ENCODE peak calls at places on chromosomes 11 and 22, in five cellular contexts. T, C, J, E and W are unnamed samples.

GRCh38 chr11:44780940-44781631 is 54.3 kb downstream of the TSPAN18 start:
- DNase-seq in T (no peak), C (no peak), J (no peak), E (no peak), W (no peak)

GRCh38 chr11:67261942-67262681 is 4.2 kb upstream of the GRK2 start:
- DNase-seq in T (no peak), C (peak; percentile 60), J (no peak), E (no peak), W (no peak)

GRCh38 chr11:111637885-111638284 is 35.6 kb downstream of the SIK2 start:
- DNase-seq in T (no peak), C (peak; percentile 18), J (no peak), E (no peak), W (no peak)

GRCh38 chr11:122115520-122116343 is at the start of gene BLID:
- DNase-seq in T (no peak), C (peak; percentile 88), J (no peak), E (no peak), W (peak; percentile 28)

GRCh38 chr11:64786308-64786707 is 8.0 kb upstream of the SF1 start:
- DNase-seq in T (no peak), C (no peak), J (no peak), E (no peak), W (no peak)

GRCh38 chr11:28585007-28585406 is 476.8 kb downstream of the METTL15 start:
- DNase-seq in T (no peak), C (no peak), J (no peak), E (no peak), W (no peak)

GRCh38 chr11:125921042-125921441 is 16.7 kb downstream of the DDX25 start:
- DNase-seq in T (no peak), C (no peak), J (no peak), E (no peak), W (no peak)

GRCh38 chr22:30185129-30185528 is 61.4 kb downstream of the LIF start:
- DNase-seq in T (no peak), C (no peak), J (no peak), E (peak; percentile 38), W (no peak)

GRCh38 chr11:23976369-23976768 is 520.5 kb upstream of the LUZP2 start:
- DNase-seq in T (no peak), C (no peak), J (no peak), E (no peak), W (no peak)

GRCh38 chr22:29336751-29337490 is 21.4 kb upstream of the RASL10A start:
- DNase-seq in T (no peak), C (no peak), J (no peak), E (no peak), W (peak; percentile 74)

GRCh38 chr11:95322546-95322945 is 91.5 kb upstream of the SESN3 start:
- DNase-seq in T (no peak), C (no peak), J (no peak), E (no peak), W (no peak)

GRCh38 chr11:115170133-115170815 is 333.9 kb downstream of the CADM1 start:
- DNase-seq in T (no peak), C (peak; percentile 80), J (no peak), E (peak; percentile 11), W (no peak)

GRCh38 chr11:38392176-38392575 is 1794.1 kb upstream of the RAG2 start:
- DNase-seq in T (no peak), C (peak; percentile 1), J (no peak), E (no peak), W (no peak)

GRCh38 chr22:37235897-37236607 is 8.0 kb downstream of the RAC2 start:
- DNase-seq in T (no peak), C (no peak), J (no peak), E (no peak), W (no peak)

GRCh38 chr11:2314525-2315394 is 12.9 kb downstream of the TSPAN32 start:
- DNase-seq in T (peak; percentile 62), C (no peak), J (peak; percentile 23), E (no peak), W (peak; percentile 86)

GRCh38 chr22:29003975-29004646 is 57.5 kb downstream of the C22orf31 start:
- DNase-seq in T (no peak), C (peak; percentile 67), J (no peak), E (no peak), W (peak; percentile 55)

GRCh38 chr11:34433899-34434298 is 4.8 kb upstream of the CAT start:
- DNase-seq in T (no peak), C (no peak), J (no peak), E (no peak), W (peak; percentile 38)

GRCh38 chr11:77346906-77347603 is 45.6 kb upstream of the GDPD4 start:
- DNase-seq in T (no peak), C (no peak), J (no peak), E (no peak), W (no peak)

GRCh38 chr11:118283756-118284350 is 19.8 kb upstream of the MPZL2 start:
- DNase-seq in T (no peak), C (no peak), J (no peak), E (peak; percentile 33), W (no peak)

GRCh38 chr22:45628508-45628907 is 43.1 kb upstream of the ATXN10 start:
- DNase-seq in T (no peak), C (peak; percentile 80), J (no peak), E (no peak), W (no peak)

GRCh38 chr11:83661491-83662350 is 375.6 kb upstream of the CCDC90B start:
- DNase-seq in T (no peak), C (no peak), J (no peak), E (no peak), W (no peak)

GRCh38 chr11:119284344-119285157 is 32.4 kb downstream of the MCAM start:
- DNase-seq in T (no peak), C (peak; percentile 58), J (no peak), E (no peak), W (no peak)

GRCh38 chr11:65504671-65505433 is 6.0 kb downstream of the MALAT1 start:
- DNase-seq in T (no peak), C (no peak), J (no peak), E (no peak), W (no peak)

GRCh38 chr11:7651700-7652099 is 21.6 kb downstream of the CYB5R2 start:
- DNase-seq in T (no peak), C (no peak), J (no peak), E (no peak), W (no peak)

GRCh38 chr11:14537134-14537599 is 17.0 kb upstream of the PSMA1 start:
- DNase-seq in T (no peak), C (peak; percentile 77), J (no peak), E (peak; percentile 40), W (no peak)

GRCh38 chr22:41501209-41501608 is 32.3 kb downstream of the ACO2 start:
- DNase-seq in T (no peak), C (peak; percentile 53), J (no peak), E (peak; percentile 27), W (no peak)

GRCh38 chr11:363948-364761 is 5.1 kb upstream of the B4GALNT4 start:
- DNase-seq in T (no peak), C (peak; percentile 88), J (no peak), E (peak; percentile 61), W (peak; percentile 78)

GRCh38 chr11:64407221-64407620 is 48.3 kb downstream of the RPS6KA4 start:
- DNase-seq in T (no peak), C (no peak), J (no peak), E (no peak), W (no peak)

GRCh38 chr22:32587449-32587848 is 112.8 kb downstream of the FBXO7 start:
- DNase-seq in T (no peak), C (no peak), J (no peak), E (no peak), W (no peak)

GRCh38 chr11:729492-730074 is 17.7 kb upstream of the TALDO1 start:
- DNase-seq in T (peak; percentile 84), C (no peak), J (no peak), E (no peak), W (no peak)

GRCh38 chr22:46484861-46485595 is 52.4 kb downstream of the CELSR1 start:
- DNase-seq in T (no peak), C (no peak), J (no peak), E (no peak), W (no peak)